ENCODE peak calls at places on chromosome 3, in seven cellular contexts. U is hepatocyte, J is astrocyte of the cerebellum, S is choroid plexus epithelial cell, B is PC-9, N is fibroblast of lung, L is sigmoid colon. K is an unnamed sample.

GRCh38 chr3:134366928-134367352 is 7.3 kb downstream of the AMOTL2 start:
- DNase-seq in N (no peak), J (no peak), B (no peak), S (peak), U (no peak), L (peak), K (no peak)

GRCh38 chr3:129722527-129722926 is 116.1 kb upstream of the PLXND1 start:
- DNase-seq in B (no peak), L (no peak), U (no peak), J (no peak), N (no peak), S (no peak), K (no peak)

GRCh38 chr3:77048186-77048585 is 8.3 kb downstream of the ROBO2 start:
- DNase-seq in N (no peak), J (no peak), B (no peak), S (no peak), U (no peak), L (no peak), K (no peak)

GRCh38 chr3:55169608-55170010 is 241.8 kb upstream of the LRTM1 start:
- DNase-seq in J (peak), B (peak), L (no peak), S (peak), N (peak), U (no peak), K (peak)

GRCh38 chr3:175422744-175423143 is 563.6 kb downstream of the NAALADL2 start:
- DNase-seq in U (no peak), B (no peak), S (no peak), J (no peak), N (no peak), L (no peak), K (no peak)

GRCh38 chr3:120450261-120450913 is 405 bp downstream of the FSTL1 start:
- DNase-seq in U (peak), N (no peak), J (no peak), L (peak), S (peak), B (no peak), K (no peak)

GRCh38 chr3:143252931-143253330 is 133.4 kb downstream of the CHST2 start:
- DNase-seq in U (no peak), B (no peak), J (no peak), N (no peak), S (no peak), L (no peak), K (no peak)

GRCh38 chr3:170426240-170426797 is 7.7 kb downstream of the CLDN11 start:
- DNase-seq in B (no peak), N (peak), U (no peak), L (no peak), J (peak), S (peak), K (no peak)

GRCh38 chr3:195873971-195874370 is 34.4 kb downstream of the TNK2 start:
- DNase-seq in U (no peak), B (peak), N (peak), L (no peak), J (no peak), S (peak), K (no peak)

GRCh38 chr3:197297020-197297419 is 1.4 kb downstream of the DLG1 start:
- DNase-seq in J (no peak), S (no peak), L (no peak), U (no peak), N (no peak), B (peak), K (no peak)

GRCh38 chr3:38458796-38459498 is 5.3 kb downstream of the ACVR2B start:
- DNase-seq in N (peak), L (no peak), U (no peak), B (no peak), J (peak), S (no peak), K (no peak)

GRCh38 chr3:67329358-67329757 is 325.1 kb downstream of the SUCLG2 start:
- DNase-seq in U (peak), L (no peak), J (no peak), N (no peak), B (no peak), S (no peak), K (peak)

GRCh38 chr3:119702530-119703527 is at the start of gene CFAP91:
- DNase-seq in U (peak), L (peak), S (peak), N (peak), B (no peak), J (peak), K (peak)

GRCh38 chr3:149534671-149535394 is 60.3 kb downstream of the TM4SF4 start:
- DNase-seq in U (no peak), B (no peak), S (peak), L (peak), N (peak), J (no peak), K (no peak)

GRCh38 chr3:71456155-71456554 is 127.4 kb downstream of the FOXP1 start:
- DNase-seq in J (no peak), N (no peak), B (no peak), L (no peak), U (no peak), S (peak), K (no peak)

GRCh38 chr3:50573566-50574279 is 4.4 kb downstream of the HEMK1 start:
- DNase-seq in B (peak), N (no peak), L (no peak), S (no peak), J (no peak), U (no peak), K (no peak)

GRCh38 chr3:110618512-110619226 is 452.9 kb upstream of the NECTIN3 start:
- DNase-seq in L (no peak), J (no peak), B (no peak), N (no peak), S (no peak), U (no peak), K (no peak)

GRCh38 chr3:10594915-10595314 is 89.5 kb upstream of the ATP2B2 start:
- DNase-seq in L (no peak), N (peak), U (peak), B (no peak), S (peak), J (peak), K (no peak)

GRCh38 chr3:52845157-52845556 is 10.3 kb upstream of the MUSTN1 start:
- DNase-seq in S (peak), L (peak), N (no peak), B (no peak), J (no peak), U (peak), K (no peak)

GRCh38 chr3:175212896-175213295 is 353.8 kb downstream of the NAALADL2 start:
- DNase-seq in B (no peak), S (peak), N (peak), U (no peak), J (peak), L (no peak), K (no peak)

GRCh38 chr3:105369501-105370371 is 3.0 kb downstream of the ALCAM start:
- DNase-seq in L (peak), U (peak), S (peak), B (peak), J (no peak), N (peak), K (no peak)

GRCh38 chr3:146277953-146278631 is 27.2 kb upstream of the PLSCR4 start:
- DNase-seq in J (peak), N (peak), L (no peak), U (no peak), B (no peak), S (peak), K (peak)

GRCh38 chr3:20574746-20575145 is 388.7 kb upstream of the SGO1 start:
- DNase-seq in B (no peak), S (peak), N (peak), U (no peak), J (peak), L (no peak), K (peak)

GRCh38 chr3:170033489-170033888 is 4.3 kb upstream of the GPR160 start:
- DNase-seq in J (no peak), N (no peak), U (no peak), B (no peak), S (no peak), L (no peak), K (no peak)

GRCh38 chr3:113295463-113295862 is 84.1 kb downstream of the BOC start:
- DNase-seq in B (no peak), L (no peak), S (no peak), N (no peak), U (no peak), J (no peak), K (no peak)

GRCh38 chr3:71725279-71725991 is at the start of gene EIF4E3:
- DNase-seq in U (peak), N (peak), S (peak), B (no peak), L (peak), J (no peak), K (no peak)

GRCh38 chr3:186254676-186255665 is 107.1 kb downstream of the DGKG start:
- DNase-seq in U (no peak), J (no peak), B (no peak), L (no peak), S (no peak), N (no peak), K (no peak)

GRCh38 chr3:130950124-130950523 is 56.2 kb downstream of the ATP2C1 start:
- DNase-seq in B (no peak), L (no peak), N (no peak), J (no peak), U (no peak), S (no peak), K (no peak)

GRCh38 chr3:50242778-50243551 is 7.0 kb downstream of the GNAI2 start:
- DNase-seq in U (no peak), S (peak), J (no peak), B (no peak), L (peak), N (peak), K (no peak)

GRCh38 chr3:50687916-50688315 is 13.2 kb downstream of the DOCK3 start:
- DNase-seq in L (no peak), U (no peak), B (no peak), S (no peak), J (no peak), N (no peak), K (no peak)

GRCh38 chr3:117011687-117012250 is 302.2 kb downstream of the TUSC7 start:
- DNase-seq in J (no peak), L (no peak), N (no peak), B (no peak), S (peak), U (no peak), K (no peak)

GRCh38 chr3:147218976-147219375 is 187.4 kb downstream of the ZIC4 start:
- DNase-seq in U (no peak), B (no peak), N (no peak), S (peak), J (no peak), L (no peak), K (no peak)

GRCh38 chr3:52366527-52366926 is 50.4 kb downstream of the DNAH1 start:
- DNase-seq in S (no peak), J (no peak), L (no peak), B (no peak), N (no peak), U (no peak), K (no peak)

GRCh38 chr3:8266679-8267267 is 234.8 kb upstream of the LMCD1 start:
- DNase-seq in J (peak), B (peak), L (no peak), S (peak), N (peak), U (no peak), K (no peak)

GRCh38 chr3:189588061-189588817 is 43.0 kb upstream of the TP63 start:
- DNase-seq in S (peak), B (peak), J (no peak), L (no peak), U (no peak), N (peak), K (no peak)

GRCh38 chr3:148954981-148955380 is 36.4 kb upstream of the GYG1 start:
- DNase-seq in N (no peak), U (no peak), S (no peak), B (peak), L (no peak), J (no peak), K (no peak)

GRCh38 chr3:129836381-129837056 is 57.0 kb downstream of the TMCC1 start:
- DNase-seq in J (no peak), B (no peak), U (no peak), S (peak), L (no peak), N (peak), K (no peak)

GRCh38 chr3:130414457-130414856 is 69.0 kb downstream of the COL6A5 start:
- DNase-seq in U (no peak), N (no peak), L (no peak), S (no peak), J (no peak), B (no peak), K (no peak)

GRCh38 chr3:28467414-28467813 is 118.8 kb upstream of the AZI2 start:
- DNase-seq in N (peak), B (no peak), U (no peak), J (no peak), L (no peak), S (no peak), K (peak)

DNA sequence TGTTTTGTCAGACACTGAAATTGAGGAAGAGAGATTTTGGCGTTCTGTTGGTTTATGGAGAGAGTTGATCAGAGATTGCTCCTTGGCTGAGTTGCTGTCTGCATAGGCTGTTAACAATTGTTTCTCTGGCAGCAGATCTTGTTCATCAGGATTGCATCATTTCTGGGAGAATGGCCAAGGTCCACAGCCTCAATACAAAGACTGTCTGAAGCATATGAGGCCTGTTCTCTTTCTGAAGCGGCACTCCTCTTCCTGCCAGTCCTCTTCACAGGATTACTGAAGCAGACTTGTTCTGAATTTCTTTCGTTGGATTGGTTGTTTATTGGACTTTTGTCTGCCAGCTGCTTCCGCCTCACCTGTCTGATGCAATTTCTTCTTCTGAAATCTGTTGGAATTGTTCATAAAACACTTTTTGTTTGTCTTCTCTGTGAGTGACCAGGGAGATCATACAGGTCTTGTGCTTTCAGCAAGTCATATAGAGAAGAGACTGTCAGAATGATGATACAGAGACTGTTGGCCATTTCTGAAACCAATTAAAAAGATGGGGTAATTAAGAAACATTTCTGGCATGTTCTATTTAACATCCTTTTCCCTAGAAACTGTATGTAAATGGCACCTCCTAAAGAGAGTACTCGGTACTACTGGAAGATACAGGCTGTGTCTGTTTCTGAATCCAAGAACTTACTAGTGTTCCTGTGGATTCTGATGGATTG is 25.5 kb downstream of the SETD5 start:
- DNase-seq in L (peak), U (peak), S (peak), J (peak), B (peak), N (peak), K (peak)
- H3K4me3 ChIP-seq in L (no peak), U (no peak), S (peak), J (peak), B (peak), N (peak), K (no peak)

DNA sequence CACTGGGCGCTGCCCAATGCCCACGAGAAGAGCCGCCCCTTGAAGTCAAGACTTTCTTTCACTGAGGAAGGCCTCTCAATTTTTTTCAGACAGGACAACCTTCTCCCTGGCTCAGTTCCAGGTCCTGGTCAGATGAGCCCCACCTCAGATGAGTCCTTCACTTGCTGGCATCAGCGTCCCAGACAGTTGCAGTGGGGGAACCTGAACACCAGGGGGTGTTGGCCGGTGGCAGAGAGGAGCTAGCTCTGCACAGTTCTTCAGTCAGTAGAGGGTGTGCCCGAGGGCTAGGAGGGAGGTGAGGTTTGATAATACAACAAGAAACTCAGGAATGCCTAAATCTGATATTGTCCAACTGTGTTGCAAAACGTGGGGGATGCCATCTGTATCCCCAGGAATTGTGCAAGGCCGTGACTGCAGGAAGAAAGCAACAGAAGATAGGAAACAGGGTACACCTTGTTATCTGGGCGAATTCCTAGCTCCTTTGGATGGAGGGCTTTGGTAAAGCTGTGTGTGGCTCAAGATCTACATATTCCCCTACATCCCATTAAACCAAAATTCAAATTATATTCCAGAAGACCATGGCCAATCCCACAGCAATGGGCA is 34.3 kb downstream of the CCR3 start:
- DNase-seq in L (peak), B (no peak), S (peak), J (no peak), N (no peak), U (peak), K (no peak)
- TF ChIP-seq CTCF in L (no peak), B (peak), S (peak), J (no peak), N (peak), U (peak), K (peak)

DNA sequence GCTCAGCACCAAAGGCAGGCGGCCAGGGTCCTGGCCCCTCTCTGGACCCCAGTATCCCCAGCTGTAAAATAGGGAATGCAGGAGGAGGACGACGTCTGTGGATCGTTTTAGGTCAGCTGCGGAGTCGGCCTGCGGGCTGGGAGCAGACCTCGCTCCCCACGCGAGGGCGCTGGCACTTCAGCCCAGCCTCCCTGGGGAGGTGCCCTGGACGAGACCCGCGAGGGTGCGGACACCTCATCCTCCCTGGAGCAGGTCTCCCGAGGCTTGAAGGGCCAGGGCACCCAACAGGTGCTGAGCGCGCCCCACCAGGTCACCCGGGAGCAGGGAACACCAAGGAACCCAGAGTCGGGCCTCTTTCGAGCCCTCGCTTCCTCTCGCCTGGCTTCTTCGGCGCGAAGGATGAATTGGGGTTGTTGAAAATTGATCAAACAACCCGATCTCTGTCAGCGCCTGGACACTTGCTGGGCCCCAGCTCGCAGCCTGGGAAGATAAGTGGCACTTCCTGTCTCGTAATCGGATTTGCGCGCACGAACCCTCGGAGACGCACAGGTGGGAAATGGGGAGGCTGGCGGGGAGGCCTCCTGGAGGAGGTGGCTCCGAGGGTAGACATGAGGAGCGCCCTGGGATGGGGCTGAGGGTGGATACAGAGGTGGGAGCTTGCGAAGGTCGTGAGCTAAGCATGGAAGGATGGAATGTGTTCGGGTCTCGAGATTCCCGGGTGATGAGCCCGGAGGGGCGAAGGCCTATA is 588 bp upstream of the VIPR1 start:
- DNase-seq in S (peak), J (no peak), B (no peak), L (peak), N (peak), U (peak), K (no peak)
- H3K4me3 ChIP-seq in S (peak), J (peak), B (peak), L (peak), N (peak), U (peak), K (peak)

GRCh38 chr3:140917769-140918168 is 23.9 kb upstream of the SLC25A36 start:
- DNase-seq in U (no peak), J (no peak), N (no peak), L (no peak), S (no peak), B (no peak), K (no peak)

GRCh38 chr3:140927279-140927678 is 14.4 kb upstream of the SLC25A36 start:
- DNase-seq in S (no peak), N (no peak), L (no peak), B (no peak), J (no peak), U (no peak), K (no peak)

GRCh38 chr3:140924097-140924873 is 17.4 kb upstream of the SLC25A36 start:
- DNase-seq in B (no peak), S (no peak), U (no peak), J (no peak), N (no peak), L (no peak), K (no peak)

GRCh38 chr3:140920029-140920428 is 21.6 kb upstream of the SLC25A36 start:
- DNase-seq in L (no peak), N (no peak), J (no peak), B (no peak), U (no peak), S (no peak), K (no peak)

GRCh38 chr3:140922634-140923033 is 19.0 kb upstream of the SLC25A36 start:
- DNase-seq in S (peak), N (no peak), L (no peak), B (no peak), J (no peak), U (peak), K (no peak)
- TF ChIP-seq CTCF in S (peak), N (peak), L (no peak), B (peak), J (peak), U (peak), K (peak)

GRCh38 chr3:32819581-32820348 is 2.0 kb downstream of the TRIM71 start:
- DNase-seq in U (peak), N (no peak), B (no peak), J (no peak), S (no peak), L (no peak), K (no peak)

GRCh38 chr3:32821686-32822296 is 4.0 kb downstream of the TRIM71 start:
- DNase-seq in S (no peak), U (peak), J (no peak), L (no peak), N (no peak), B (no peak), K (no peak)

GRCh38 chr3:32820971-32821685 is 3.3 kb downstream of the TRIM71 start:
- DNase-seq in N (no peak), J (no peak), U (no peak), L (no peak), B (no peak), S (no peak), K (no peak)

GRCh38 chr3:32819086-32819450 is 1.3 kb downstream of the TRIM71 start:
- DNase-seq in J (no peak), U (no peak), L (no peak), N (no peak), S (no peak), B (no peak), K (no peak)

DNA sequence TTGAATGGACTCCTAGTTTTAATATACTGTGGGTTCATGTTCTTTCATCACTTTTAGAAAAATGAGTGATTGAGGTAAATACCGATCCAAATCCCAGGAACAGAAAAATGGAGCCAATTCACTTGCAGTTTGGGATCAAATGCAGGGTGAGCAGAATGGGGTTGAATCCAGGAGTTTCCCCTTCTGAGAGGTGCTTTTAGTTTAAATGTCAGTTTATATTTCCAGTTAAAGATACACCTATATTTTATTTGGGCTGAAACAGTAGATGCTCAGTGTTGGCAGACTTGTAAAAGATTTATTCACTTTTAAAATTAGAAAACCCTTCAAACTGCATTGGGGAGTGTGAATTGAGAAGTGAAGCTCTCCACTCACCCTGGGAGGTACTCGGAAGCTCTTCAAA is 2.6 kb downstream of the TRIM71 start:
- DNase-seq in B (no peak), N (no peak), L (no peak), U (no peak), J (no peak), S (no peak), K (no peak)
- H3K4me3 ChIP-seq in B (no peak), N (no peak), L (no peak), U (peak), J (no peak), S (no peak), K (no peak)